ENCODE peak calls at places on chromosomes 1 and 21, in four cellular contexts. R is A549, M is heart left ventricle, C is gastrocnemius medialis. Z is an unnamed sample.

GRCh38 chr1:43348343-43348808 is 10.4 kb upstream of the CDC20 start:
- DNase-seq in R (no peak), M (no peak), C (no peak), Z (no peak)

GRCh38 chr1:178739285-178740045 is 14.4 kb downstream of the RALGPS2 start:
- DNase-seq in R (no peak), M (no peak), C (no peak), Z (no peak)

GRCh38 chr1:7341145-7341900 is 429.8 kb upstream of the VAMP3 start:
- DNase-seq in R (no peak), C (no peak), M (no peak), Z (no peak)

GRCh38 chr1:175757381-175758015 is 14.1 kb upstream of the TNR start:
- DNase-seq in C (no peak), M (no peak), R (peak), Z (no peak)

GRCh38 chr1:42176902-42177519 is 12.5 kb upstream of the GUCA2A start:
- DNase-seq in C (no peak), R (peak), M (no peak), Z (no peak)

GRCh38 chr21:30102881-30103280 is 63.7 kb downstream of the CLDN17 start:
- DNase-seq in C (no peak), R (no peak), M (no peak), Z (no peak)

GRCh38 chr1:41238311-41239094 is 3.6 kb downstream of the SCMH1 start:
- DNase-seq in C (no peak), M (no peak), R (peak), Z (no peak)

GRCh38 chr1:177794316-177794991 is 175.4 kb downstream of the SEC16B start:
- DNase-seq in M (no peak), C (no peak), R (no peak), Z (no peak)

GRCh38 chr1:201882665-201883132 is 6.0 kb upstream of the SHISA4 start:
- DNase-seq in C (peak), R (peak), M (no peak), Z (peak)

GRCh38 chr1:5329068-5329739 is 663.0 kb downstream of the NPHP4 start:
- DNase-seq in R (no peak), M (no peak), C (no peak), Z (no peak)

GRCh38 chr1:28437260-28437923 is 67.9 kb downstream of the PHACTR4 start:
- DNase-seq in R (peak), M (no peak), C (peak), Z (no peak)

GRCh38 chr1:184160236-184160635 is 108.7 kb downstream of the TSEN15 start:
- DNase-seq in C (no peak), M (no peak), R (peak), Z (no peak)

GRCh38 chr1:198711837-198712236 is 73.0 kb downstream of the PTPRC start:
- DNase-seq in M (no peak), C (no peak), R (no peak), Z (no peak)

GRCh38 chr1:226001852-226002666 is 2.9 kb upstream of the SDE2 start:
- DNase-seq in C (peak), M (peak), R (peak), Z (peak)

GRCh38 chr1:234989019-234989418 is 139.6 kb downstream of the TOMM20 start:
- DNase-seq in M (no peak), R (no peak), C (no peak), Z (no peak)

GRCh38 chr1:234986750-234987414 is 141.8 kb downstream of the TOMM20 start:
- DNase-seq in M (no peak), C (no peak), R (no peak), Z (no peak)

GRCh38 chr1:234988160-234988528 is 140.5 kb downstream of the TOMM20 start:
- DNase-seq in R (no peak), C (no peak), M (no peak), Z (no peak)

GRCh38 chr1:234988536-234988935 is 140.1 kb downstream of the TOMM20 start:
- DNase-seq in M (no peak), C (no peak), R (no peak), Z (no peak)

DNA sequence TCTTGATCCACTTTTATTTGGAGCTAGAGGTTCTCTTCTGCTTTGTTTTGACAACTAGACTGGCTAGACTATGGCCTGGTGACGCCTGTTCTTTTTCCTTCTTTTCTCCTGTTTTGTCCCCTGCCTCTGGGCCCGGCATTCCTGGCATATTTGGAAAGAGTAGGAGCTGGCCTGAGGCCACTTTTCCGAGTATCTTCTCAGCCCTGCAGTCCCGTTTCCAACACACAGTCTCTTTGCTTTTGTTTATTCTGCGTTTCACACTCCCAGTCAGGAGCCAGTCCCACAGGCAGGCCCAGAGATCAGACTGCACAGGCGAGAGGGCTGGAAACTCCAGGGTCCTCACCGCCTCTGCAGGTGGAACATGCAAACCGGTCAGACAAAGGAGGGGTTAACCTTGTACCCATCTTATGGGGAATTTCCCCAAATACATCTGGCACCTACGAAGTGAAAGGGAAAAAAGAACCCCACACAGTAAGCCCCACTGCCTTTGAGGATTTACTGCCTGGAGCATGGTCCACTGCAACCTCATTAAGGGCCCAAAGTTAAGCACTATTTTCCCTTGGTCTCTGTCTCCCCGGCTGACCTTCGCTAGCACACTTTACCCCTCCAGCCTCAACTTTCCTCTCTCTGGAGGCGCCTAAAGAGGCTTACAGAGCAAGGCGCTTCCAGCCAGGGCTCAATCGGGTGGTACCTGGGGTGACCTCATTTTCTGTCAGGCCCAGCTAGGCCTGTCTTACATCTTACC is 141.1 kb downstream of the TOMM20 start:
- DNase-seq in R (peak), C (no peak), M (peak), Z (peak)
- TF ChIP-seq POLR2A in R (no peak), C (no peak), M (no peak), Z (no peak)

GRCh38 chr1:119781434-119782210 is 12.9 kb upstream of the HMGCS2 start:
- DNase-seq in M (no peak), C (no peak), R (no peak), Z (no peak)
- TF ChIP-seq CTCF in M (no peak), C (no peak), R (no peak), Z (no peak)

GRCh38 chr1:213374369-213374768 is 323.3 kb downstream of the RPS6KC1 start:
- DNase-seq in C (no peak), M (peak), R (peak), Z (peak)
- H3K4me3 ChIP-seq in C (no peak), M (no peak), R (no peak), Z (no peak)

GRCh38 chr1:30757196-30757949 is at the start of gene LAPTM5:
- DNase-seq in C (peak), M (peak), R (no peak), Z (peak)
- TF ChIP-seq POLR2A in C (peak), M (peak), R (no peak), Z (no peak)

GRCh38 chr1:21670956-21671902 is 2.1 kb upstream of the RAP1GAP start:
- DNase-seq in R (no peak), M (no peak), C (no peak), Z (no peak)

GRCh38 chr1:21668232-21669032 is 725 bp downstream of the RAP1GAP start:
- DNase-seq in C (no peak), R (no peak), M (no peak), Z (peak)

GRCh38 chr1:21670059-21670881 is 1.1 kb upstream of the RAP1GAP start:
- DNase-seq in R (no peak), C (no peak), M (no peak), Z (peak)

GRCh38 chr1:21669033-21669286 is 197 bp downstream of the RAP1GAP start:
- DNase-seq in R (no peak), M (no peak), C (no peak), Z (no peak)

DNA sequence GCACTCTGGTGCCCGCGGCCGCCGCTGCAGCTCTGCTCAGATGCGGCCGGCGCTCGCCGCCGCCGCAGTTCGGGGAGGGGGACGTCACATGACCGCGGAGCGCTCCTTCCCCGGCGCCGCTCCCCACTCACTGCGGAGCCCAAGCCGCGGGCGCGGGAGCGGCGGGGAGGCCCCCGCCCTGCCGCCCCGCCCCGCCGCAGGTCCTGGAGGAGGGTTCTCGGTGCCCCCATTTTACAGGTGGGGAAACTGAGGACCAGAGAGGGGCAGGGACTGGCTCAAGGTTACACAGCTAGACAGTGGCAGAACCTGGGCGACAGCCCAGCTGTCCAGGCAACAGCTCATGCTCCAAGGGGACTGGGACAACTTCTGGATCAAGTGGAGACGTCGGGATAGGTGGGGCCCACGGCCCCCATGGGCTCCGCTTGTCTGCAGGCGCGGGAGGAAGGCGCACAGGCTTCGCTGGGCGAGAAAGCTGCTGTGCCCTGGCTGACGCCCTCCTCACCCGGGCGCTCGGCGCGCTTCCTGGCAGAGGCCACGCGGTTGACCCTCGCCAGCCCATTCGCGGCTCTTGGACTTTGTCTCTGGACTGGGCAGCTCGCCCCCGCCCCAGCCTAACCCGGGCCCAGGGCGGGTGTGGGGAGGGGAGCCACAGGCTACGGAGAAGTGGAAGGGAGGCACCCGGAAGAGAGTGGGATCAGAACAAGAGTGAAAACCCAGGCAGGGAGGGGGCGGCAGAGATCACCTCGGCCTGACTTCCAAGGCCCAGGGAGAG is at the start of gene RAP1GAP:
- DNase-seq in M (no peak), R (no peak), C (no peak), Z (no peak)
- TF ChIP-seq CTCF in M (no peak), R (no peak), C (no peak), Z (no peak)

GRCh38 chr1:9413877-9414213 is 121.2 kb downstream of the SPSB1 start:
- DNase-seq in R (no peak), M (peak), C (no peak), Z (no peak)
- H3K4me3 ChIP-seq in R (no peak), M (no peak), C (no peak), Z (no peak)

GRCh38 chr1:2378956-2379732 is 12.2 kb downstream of the MORN1 start:
- DNase-seq in C (no peak), R (no peak), M (peak), Z (peak)

GRCh38 chr1:2377751-2378440 is 13.5 kb downstream of the MORN1 start:
- DNase-seq in C (no peak), R (no peak), M (peak), Z (no peak)

GRCh38 chr1:2379733-2380404 is 11.5 kb downstream of the MORN1 start:
- DNase-seq in R (no peak), M (peak), C (no peak), Z (no peak)

GRCh38 chr1:2376931-2377672 is 14.3 kb downstream of the MORN1 start:
- DNase-seq in M (peak), R (no peak), C (no peak), Z (no peak)

DNA sequence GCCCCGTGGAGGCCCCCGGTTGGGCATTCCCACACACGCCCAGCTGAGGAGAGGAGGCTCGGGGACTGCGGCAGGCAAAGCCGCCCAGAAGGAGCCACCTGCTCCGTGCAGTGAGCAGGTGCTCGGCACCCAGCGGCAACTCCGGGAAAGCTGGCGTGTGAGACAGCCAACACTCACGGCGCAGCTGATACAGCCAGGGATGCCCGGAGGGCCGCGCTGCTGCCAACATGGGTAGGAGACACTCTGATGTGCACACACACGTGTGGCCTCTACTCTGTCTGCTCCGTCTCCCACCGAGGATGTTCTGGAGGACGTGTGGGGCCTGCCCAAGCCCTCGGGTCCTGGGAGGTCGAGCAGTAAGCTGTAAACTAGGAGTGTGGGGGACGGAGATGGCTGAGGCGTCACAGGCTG is 12.9 kb downstream of the MORN1 start:
- DNase-seq in C (no peak), M (peak), R (no peak), Z (no peak)
- TF ChIP-seq POLR2A in C (no peak), M (no peak), R (no peak), Z (no peak)

DNA sequence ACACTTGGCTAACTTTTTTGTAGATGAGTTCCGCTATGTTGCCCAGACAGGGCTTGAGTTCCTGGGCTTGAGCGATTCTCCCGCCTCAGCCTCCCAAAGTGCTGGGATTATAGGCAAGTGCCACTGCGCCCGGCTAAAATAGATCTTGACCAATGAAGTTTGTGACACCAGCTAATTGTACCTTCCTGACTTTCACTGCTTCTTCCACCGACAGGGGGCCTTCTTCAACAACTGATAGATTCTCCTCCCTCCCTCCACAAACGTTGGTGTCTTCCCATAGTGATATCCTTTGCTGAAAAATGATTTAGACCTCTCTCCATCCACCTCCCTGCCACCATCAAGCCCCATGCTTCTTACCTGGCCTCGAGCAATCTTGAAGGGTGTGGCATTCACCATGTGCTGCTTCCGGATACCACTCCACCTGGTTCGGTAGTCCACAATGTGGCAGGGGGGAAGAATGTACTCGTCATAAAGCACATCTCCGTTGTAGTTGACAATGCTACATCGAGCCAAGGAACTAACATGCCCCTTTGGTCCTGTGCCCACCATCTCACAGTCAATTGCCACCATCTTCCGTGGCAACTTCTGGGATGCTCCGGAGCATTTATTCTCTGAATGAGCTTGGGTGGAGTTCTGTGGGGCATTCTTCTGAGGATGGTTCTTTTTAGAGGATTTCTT is 1.6 kb upstream of the METTL25B start:
- DNase-seq in C (no peak), R (peak), M (no peak), Z (peak)
- TF ChIP-seq CTCF in C (no peak), R (peak), M (peak), Z (no peak)

GRCh38 chr1:20487236-20487590 is 1.2 kb upstream of the CAMK2N1 start:
- DNase-seq in C (no peak), R (no peak), M (no peak), Z (no peak)
- H3K4me3 ChIP-seq in C (peak), R (peak), M (peak), Z (no peak)

Z was measured in lower leg skin.